ENCODE peak calls at places on chromosomes 4 and X, in nine cellular contexts. One of them, this sample, is unnamed.

GRCh38 chr4:87659247-87659931 is 9.3 kb downstream of the DMP1 start:
- DNase-seq in suprapubic skin: no peak
- DNase-seq in transverse colon: no peak
- DNase-seq in prostate gland: peak; percentile 19
- DNase-seq in upper lobe of left lung: no peak
- DNase-seq in SK-N-SH: no peak
- DNase-seq in Panc1: no peak
- DNase-seq in HL-60: no peak
- DNase-seq in breast epithelium: no peak
- DNase-seq in this sample: no peak

GRCh38 chr4:176939445-176939844 is 146.7 kb upstream of the VEGFC start:
- DNase-seq in suprapubic skin: no peak
- DNase-seq in Panc1: no peak
- DNase-seq in prostate gland: no peak
- DNase-seq in HL-60: no peak
- DNase-seq in SK-N-SH: no peak
- DNase-seq in upper lobe of left lung: no peak
- DNase-seq in transverse colon: no peak
- DNase-seq in breast epithelium: no peak
- DNase-seq in this sample: no peak

GRCh38 chr4:17336524-17336941 is 175.4 kb downstream of the QDPR start:
- DNase-seq in HL-60: no peak
- DNase-seq in Panc1: no peak
- DNase-seq in upper lobe of left lung: peak; percentile 40
- DNase-seq in suprapubic skin: peak; percentile 66
- DNase-seq in breast epithelium: no peak
- DNase-seq in transverse colon: peak; percentile 9
- DNase-seq in prostate gland: no peak
- DNase-seq in SK-N-SH: no peak
- DNase-seq in this sample: no peak

GRCh38 chrX:119541188-119541587 is 24.0 kb downstream of the STEEP1 start:
- DNase-seq in HL-60: no peak
- DNase-seq in breast epithelium: no peak
- DNase-seq in suprapubic skin: no peak
- DNase-seq in SK-N-SH: no peak
- DNase-seq in upper lobe of left lung: no peak
- DNase-seq in Panc1: peak; percentile 33
- DNase-seq in prostate gland: no peak
- DNase-seq in transverse colon: no peak
- DNase-seq in this sample: no peak

GRCh38 chrX:37986893-37987292 is 19.5 kb upstream of the SYTL5 start:
- DNase-seq in SK-N-SH: no peak
- DNase-seq in HL-60: no peak
- DNase-seq in prostate gland: no peak
- DNase-seq in suprapubic skin: no peak
- DNase-seq in Panc1: no peak
- DNase-seq in breast epithelium: no peak
- DNase-seq in transverse colon: no peak
- DNase-seq in upper lobe of left lung: no peak
- DNase-seq in this sample: no peak

GRCh38 chr4:76305971-76306881 is at the start of gene STBD1:
- DNase-seq in suprapubic skin: peak; percentile 72
- DNase-seq in Panc1: no peak
- DNase-seq in SK-N-SH: peak; percentile 86
- DNase-seq in upper lobe of left lung: peak; percentile 94
- DNase-seq in breast epithelium: peak; percentile 22
- DNase-seq in transverse colon: peak; percentile 89
- DNase-seq in prostate gland: peak; percentile 78
- DNase-seq in HL-60: peak; percentile 62
- DNase-seq in this sample: no peak

GRCh38 chrX:12372111-12372510 is 233.8 kb downstream of the FRMPD4 start:
- DNase-seq in upper lobe of left lung: no peak
- DNase-seq in HL-60: no peak
- DNase-seq in Panc1: no peak
- DNase-seq in breast epithelium: no peak
- DNase-seq in transverse colon: no peak
- DNase-seq in suprapubic skin: no peak
- DNase-seq in prostate gland: no peak
- DNase-seq in SK-N-SH: no peak
- DNase-seq in this sample: no peak

GRCh38 chr4:148435654-148436406 is 6.4 kb downstream of the NR3C2 start:
- DNase-seq in Panc1: no peak
- DNase-seq in breast epithelium: no peak
- DNase-seq in transverse colon: no peak
- DNase-seq in SK-N-SH: no peak
- DNase-seq in prostate gland: no peak
- DNase-seq in HL-60: no peak
- DNase-seq in upper lobe of left lung: no peak
- DNase-seq in suprapubic skin: no peak
- DNase-seq in this sample: no peak

GRCh38 chrX:132489256-132490085 is 633 bp upstream of the MBNL3 start:
- DNase-seq in transverse colon: peak; percentile 81
- DNase-seq in HL-60: peak; percentile 64
- DNase-seq in SK-N-SH: peak; percentile 69
- DNase-seq in breast epithelium: peak; percentile 27
- DNase-seq in Panc1: no peak
- DNase-seq in prostate gland: peak; percentile 26
- DNase-seq in suprapubic skin: peak; percentile 78
- DNase-seq in upper lobe of left lung: peak; percentile 91
- DNase-seq in this sample: no peak

GRCh38 chr4:182189107-182189878 is 53.9 kb upstream of the TENM3 start:
- DNase-seq in transverse colon: no peak
- DNase-seq in HL-60: no peak
- DNase-seq in breast epithelium: no peak
- DNase-seq in SK-N-SH: no peak
- DNase-seq in suprapubic skin: no peak
- DNase-seq in prostate gland: no peak
- DNase-seq in upper lobe of left lung: no peak
- DNase-seq in Panc1: no peak
- DNase-seq in this sample: no peak

GRCh38 chr4:926538-926937 is 5.6 kb downstream of the GAK start:
- DNase-seq in SK-N-SH: peak; percentile 49
- DNase-seq in upper lobe of left lung: no peak
- DNase-seq in suprapubic skin: no peak
- DNase-seq in Panc1: no peak
- DNase-seq in breast epithelium: no peak
- DNase-seq in prostate gland: no peak
- DNase-seq in HL-60: no peak
- DNase-seq in transverse colon: peak; percentile 47
- DNase-seq in this sample: no peak

GRCh38 chr4:157220026-157220881 is at the start of gene GRIA2:
- DNase-seq in suprapubic skin: no peak
- DNase-seq in HL-60: peak; percentile 14
- DNase-seq in SK-N-SH: peak; percentile 89
- DNase-seq in breast epithelium: no peak
- DNase-seq in upper lobe of left lung: peak; percentile 91
- DNase-seq in prostate gland: no peak
- DNase-seq in transverse colon: no peak
- DNase-seq in Panc1: no peak
- DNase-seq in this sample: no peak

GRCh38 chr4:74738756-74739155 is 55.6 kb downstream of the BTC start:
- DNase-seq in HL-60: no peak
- DNase-seq in transverse colon: no peak
- DNase-seq in prostate gland: no peak
- DNase-seq in upper lobe of left lung: no peak
- DNase-seq in Panc1: no peak
- DNase-seq in suprapubic skin: no peak
- DNase-seq in breast epithelium: no peak
- DNase-seq in SK-N-SH: no peak
- DNase-seq in this sample: no peak

DNA sequence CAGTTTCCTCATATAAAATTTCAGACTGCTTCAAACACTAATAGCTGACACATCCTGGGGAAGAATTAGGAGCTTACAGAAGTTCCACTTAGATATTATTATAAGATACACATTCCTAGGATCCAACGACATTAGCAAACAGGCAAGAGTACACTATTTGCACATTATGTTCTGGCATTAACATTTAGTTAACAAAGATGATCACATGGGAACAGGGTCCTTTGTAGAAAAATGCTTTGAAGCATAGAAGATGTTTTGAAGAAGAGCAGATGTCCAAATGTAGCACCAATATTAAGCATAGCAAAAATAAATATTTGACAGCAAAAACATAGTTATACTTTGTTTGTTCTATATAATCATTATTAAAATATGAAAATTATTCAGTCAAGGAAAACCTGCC is 52.1 kb downstream of the BTC start:
- DNase-seq in prostate gland: no peak
- DNase-seq in Panc1: no peak
- DNase-seq in HL-60: no peak
- DNase-seq in upper lobe of left lung: no peak
- DNase-seq in breast epithelium: no peak
- DNase-seq in suprapubic skin: no peak
- DNase-seq in SK-N-SH: no peak
- DNase-seq in transverse colon: no peak
- DNase-seq in this sample: no peak
- TF ChIP-seq POLR2AphosphoS5 in prostate gland: no peak
- TF ChIP-seq POLR2AphosphoS5 in Panc1: no peak
- TF ChIP-seq POLR2AphosphoS5 in HL-60: no peak
- TF ChIP-seq POLR2AphosphoS5 in upper lobe of left lung: no peak
- TF ChIP-seq POLR2AphosphoS5 in breast epithelium: no peak
- TF ChIP-seq POLR2AphosphoS5 in suprapubic skin: no peak
- TF ChIP-seq POLR2AphosphoS5 in SK-N-SH: no peak
- TF ChIP-seq POLR2AphosphoS5 in transverse colon: no peak
- TF ChIP-seq POLR2AphosphoS5 in this sample: no peak

DNA sequence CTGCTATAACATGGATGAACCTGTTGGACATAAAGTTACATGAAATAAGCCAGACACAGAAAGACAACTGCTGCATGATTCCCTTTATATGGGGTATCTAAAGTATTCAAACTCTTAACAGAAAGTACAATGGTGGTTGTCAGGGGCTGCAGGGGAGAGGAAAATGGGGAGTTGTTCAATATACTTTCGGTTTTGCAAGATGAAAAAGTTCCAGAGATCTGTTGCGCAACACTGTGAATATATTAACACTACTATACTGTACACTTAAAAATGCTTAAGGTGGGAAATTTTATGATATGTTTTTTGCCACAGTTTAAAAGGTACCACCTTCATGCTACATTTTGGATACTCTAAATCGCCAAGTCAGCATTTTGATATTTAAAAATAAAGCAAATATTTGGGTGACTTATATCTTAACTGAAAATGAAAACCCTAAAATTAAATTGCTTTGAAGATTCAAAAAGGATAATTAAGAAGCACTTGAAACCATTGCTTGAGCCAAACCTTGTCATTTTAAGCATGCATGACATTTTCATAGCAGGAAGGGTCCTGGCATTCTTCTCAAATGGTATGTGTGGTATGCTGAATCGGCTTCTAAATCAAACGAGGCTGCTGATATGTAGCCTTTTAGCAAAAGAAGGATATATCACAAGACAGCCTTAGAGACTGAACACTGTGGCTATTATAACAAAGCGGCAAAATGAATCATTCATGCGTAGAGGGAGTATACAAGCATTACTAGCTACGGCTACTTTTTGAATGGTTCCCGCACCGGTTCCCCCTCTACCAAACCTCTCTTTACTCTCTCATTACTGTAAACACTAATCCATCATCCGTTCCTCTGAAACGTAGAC is 607.1 kb upstream of the DIPK2B start:
- DNase-seq in breast epithelium: no peak
- DNase-seq in transverse colon: no peak
- DNase-seq in upper lobe of left lung: no peak
- DNase-seq in Panc1: no peak
- DNase-seq in SK-N-SH: no peak
- DNase-seq in HL-60: no peak
- DNase-seq in prostate gland: no peak
- DNase-seq in suprapubic skin: no peak
- DNase-seq in this sample: peak; percentile 48
- H3K4me3 ChIP-seq in breast epithelium: peak overlapping the region; percentile 20
- H3K4me3 ChIP-seq in transverse colon: no peak overlapping the region
- H3K4me3 ChIP-seq in upper lobe of left lung: peak overlapping the region; percentile 25
- H3K4me3 ChIP-seq in Panc1: peak overlapping the region; percentile 8
- H3K4me3 ChIP-seq in SK-N-SH: peak overlapping the region; percentile 47
- H3K4me3 ChIP-seq in HL-60: no peak overlapping the region
- H3K4me3 ChIP-seq in prostate gland: no peak overlapping the region
- H3K4me3 ChIP-seq in suprapubic skin: peak overlapping the region; percentile 5
- H3K4me3 ChIP-seq in this sample: peak overlapping the region; percentile 72

DNA sequence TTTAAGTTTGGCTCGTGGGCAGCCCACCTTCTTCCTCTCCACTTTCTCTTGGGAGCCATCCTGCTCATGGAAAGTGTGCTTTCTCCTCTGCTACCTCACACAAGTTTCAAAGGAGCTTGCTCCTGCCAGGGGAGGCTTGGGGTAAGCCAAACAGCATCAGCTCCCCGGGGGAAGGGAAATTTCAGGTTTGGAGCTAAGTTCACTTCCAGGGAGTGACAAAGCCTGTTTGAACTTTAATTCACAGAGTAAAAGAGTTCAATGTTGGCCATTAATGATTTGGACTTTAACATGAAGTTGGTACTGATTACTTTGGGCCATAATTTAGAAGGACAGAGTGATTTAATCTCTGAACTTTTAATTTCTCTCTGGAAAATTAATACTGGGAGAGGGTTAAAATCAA is 4.7 kb upstream of the PGRMC2 start:
- DNase-seq in SK-N-SH: no peak
- DNase-seq in Panc1: no peak
- DNase-seq in suprapubic skin: no peak
- DNase-seq in HL-60: no peak
- DNase-seq in breast epithelium: no peak
- DNase-seq in prostate gland: no peak
- DNase-seq in upper lobe of left lung: no peak
- DNase-seq in transverse colon: no peak
- DNase-seq in this sample: no peak
- TF ChIP-seq POLR2AphosphoS5 in SK-N-SH: no peak
- TF ChIP-seq POLR2AphosphoS5 in Panc1: no peak
- TF ChIP-seq POLR2AphosphoS5 in suprapubic skin: no peak
- TF ChIP-seq POLR2AphosphoS5 in HL-60: no peak
- TF ChIP-seq POLR2AphosphoS5 in breast epithelium: no peak
- TF ChIP-seq POLR2AphosphoS5 in prostate gland: no peak
- TF ChIP-seq POLR2AphosphoS5 in upper lobe of left lung: no peak
- TF ChIP-seq POLR2AphosphoS5 in transverse colon: no peak
- TF ChIP-seq POLR2AphosphoS5 in this sample: no peak

GRCh38 chr4:120839974-120840751 is 82.4 kb downstream of the PRDM5 start:
- DNase-seq in suprapubic skin: no peak
- DNase-seq in HL-60: no peak
- DNase-seq in Panc1: no peak
- DNase-seq in transverse colon: no peak
- DNase-seq in prostate gland: no peak
- DNase-seq in upper lobe of left lung: peak; percentile 52
- DNase-seq in SK-N-SH: no peak
- DNase-seq in breast epithelium: no peak
- DNase-seq in this sample: no peak

GRCh38 chr4:120841580-120841979 is 80.9 kb downstream of the PRDM5 start:
- DNase-seq in prostate gland: no peak
- DNase-seq in upper lobe of left lung: no peak
- DNase-seq in HL-60: no peak
- DNase-seq in Panc1: no peak
- DNase-seq in SK-N-SH: no peak
- DNase-seq in transverse colon: no peak
- DNase-seq in suprapubic skin: no peak
- DNase-seq in breast epithelium: no peak
- DNase-seq in this sample: no peak

GRCh38 chr4:120843840-120844527 is 78.5 kb downstream of the PRDM5 start:
- DNase-seq in transverse colon: peak; percentile 58
- DNase-seq in Panc1: no peak
- DNase-seq in breast epithelium: no peak
- DNase-seq in SK-N-SH: peak; percentile 42
- DNase-seq in HL-60: no peak
- DNase-seq in prostate gland: no peak
- DNase-seq in upper lobe of left lung: peak; percentile 52
- DNase-seq in suprapubic skin: no peak
- DNase-seq in this sample: no peak

GRCh38 chr4:120839624-120839973 is 82.9 kb downstream of the PRDM5 start:
- DNase-seq in suprapubic skin: no peak
- DNase-seq in transverse colon: no peak
- DNase-seq in SK-N-SH: no peak
- DNase-seq in Panc1: no peak
- DNase-seq in prostate gland: no peak
- DNase-seq in breast epithelium: no peak
- DNase-seq in upper lobe of left lung: no peak
- DNase-seq in HL-60: no peak
- DNase-seq in this sample: no peak

GRCh38 chr4:120842046-120842445 is 80.5 kb downstream of the PRDM5 start:
- DNase-seq in SK-N-SH: peak; percentile 21
- DNase-seq in breast epithelium: no peak
- DNase-seq in prostate gland: no peak
- DNase-seq in suprapubic skin: no peak
- DNase-seq in Panc1: no peak
- DNase-seq in upper lobe of left lung: no peak
- DNase-seq in transverse colon: no peak
- DNase-seq in HL-60: no peak
- DNase-seq in this sample: no peak
- H3K4me3 ChIP-seq in SK-N-SH: no peak overlapping the region
- H3K4me3 ChIP-seq in breast epithelium: no peak overlapping the region
- H3K4me3 ChIP-seq in prostate gland: no peak overlapping the region
- H3K4me3 ChIP-seq in suprapubic skin: no peak overlapping the region
- H3K4me3 ChIP-seq in Panc1: no peak overlapping the region
- H3K4me3 ChIP-seq in upper lobe of left lung: no peak overlapping the region
- H3K4me3 ChIP-seq in transverse colon: no peak overlapping the region
- H3K4me3 ChIP-seq in HL-60: no peak overlapping the region
- H3K4me3 ChIP-seq in this sample: no peak overlapping the region